ENCODE peak calls at places on chromosomes 2 and 18, in ten cellular contexts. D is endothelial cell of umbilical vein, M is heart left ventricle, G is body of pancreas, H is A549, P is breast epithelium, C is IMR-90, U is stomach, A is ovary, J is upper lobe of left lung. F is an unnamed sample.

GRCh38 chr2:170524828-170525565 is 190.1 kb upstream of the SP5 start:
- DNase-seq in A (no peak), J (no peak), U (no peak), C (peak; percentile 1), P (no peak), M (no peak), G (no peak), H (no peak), D (no peak), F (no peak)

GRCh38 chr2:220353897-220354296 is 726.5 kb downstream of the SLC4A3 start:
- DNase-seq in M (no peak), G (no peak), A (no peak), J (no peak), C (peak; percentile 54), D (no peak), H (no peak), P (no peak), U (no peak), F (no peak)

GRCh38 chr18:61127714-61128485 is 205.3 kb upstream of the CDH20 start:
- DNase-seq in C (no peak), H (no peak), G (no peak), J (no peak), P (no peak), M (no peak), D (no peak), U (no peak), A (no peak), F (no peak)

GRCh38 chr2:120495586-120495985 is 149.7 kb downstream of the INHBB start:
- DNase-seq in P (no peak), H (no peak), C (no peak), A (no peak), J (no peak), U (no peak), D (no peak), G (no peak), M (no peak), F (no peak)

GRCh38 chr2:20595439-20596192 is 55.3 kb downstream of the HS1BP3 start:
- DNase-seq in G (peak; percentile 17), D (peak; percentile 65), C (peak; percentile 60), H (no peak), J (peak; percentile 66), P (no peak), M (peak; percentile 36), U (peak; percentile 28), A (peak; percentile 25), F (peak; percentile 24)

GRCh38 chr2:105111365-105112150 is 73.7 kb downstream of the MRPS9 start:
- DNase-seq in A (no peak), U (no peak), D (no peak), C (no peak), J (no peak), P (no peak), G (no peak), H (no peak), M (no peak), F (no peak)

GRCh38 chr18:26549486-26550435 is 1.4 kb upstream of the KCTD1 start:
- DNase-seq in H (peak; percentile 72), J (peak; percentile 67), C (peak; percentile 38), M (peak; percentile 74), U (peak; percentile 66), A (peak; percentile 76), P (peak; percentile 36), D (peak; percentile 38), G (peak; percentile 57), F (peak; percentile 59)

GRCh38 chr2:105257981-105258380 is 16.4 kb downstream of the GPR45 start:
- DNase-seq in C (peak; percentile 48), H (no peak), U (no peak), D (no peak), A (no peak), J (no peak), M (no peak), G (no peak), P (no peak), F (no peak)

GRCh38 chr18:63307555-63308200 is 11.9 kb downstream of the BCL2 start:
- DNase-seq in P (no peak), U (no peak), C (no peak), H (no peak), A (no peak), G (no peak), D (no peak), J (no peak), M (no peak), F (no peak)

GRCh38 chr2:164430166-164430783 is 191.0 kb downstream of the GRB14 start:
- DNase-seq in G (peak; percentile 19), C (peak; percentile 38), A (no peak), D (peak; percentile 60), J (no peak), U (no peak), M (no peak), P (no peak), H (peak; percentile 41), F (no peak)

GRCh38 chr18:66640431-66640830 is 36.5 kb upstream of the CDH19 start:
- DNase-seq in H (peak; percentile 14), G (no peak), M (peak; percentile 40), J (peak; percentile 37), C (no peak), U (peak; percentile 28), P (no peak), A (no peak), D (peak; percentile 72), F (no peak)

DNA sequence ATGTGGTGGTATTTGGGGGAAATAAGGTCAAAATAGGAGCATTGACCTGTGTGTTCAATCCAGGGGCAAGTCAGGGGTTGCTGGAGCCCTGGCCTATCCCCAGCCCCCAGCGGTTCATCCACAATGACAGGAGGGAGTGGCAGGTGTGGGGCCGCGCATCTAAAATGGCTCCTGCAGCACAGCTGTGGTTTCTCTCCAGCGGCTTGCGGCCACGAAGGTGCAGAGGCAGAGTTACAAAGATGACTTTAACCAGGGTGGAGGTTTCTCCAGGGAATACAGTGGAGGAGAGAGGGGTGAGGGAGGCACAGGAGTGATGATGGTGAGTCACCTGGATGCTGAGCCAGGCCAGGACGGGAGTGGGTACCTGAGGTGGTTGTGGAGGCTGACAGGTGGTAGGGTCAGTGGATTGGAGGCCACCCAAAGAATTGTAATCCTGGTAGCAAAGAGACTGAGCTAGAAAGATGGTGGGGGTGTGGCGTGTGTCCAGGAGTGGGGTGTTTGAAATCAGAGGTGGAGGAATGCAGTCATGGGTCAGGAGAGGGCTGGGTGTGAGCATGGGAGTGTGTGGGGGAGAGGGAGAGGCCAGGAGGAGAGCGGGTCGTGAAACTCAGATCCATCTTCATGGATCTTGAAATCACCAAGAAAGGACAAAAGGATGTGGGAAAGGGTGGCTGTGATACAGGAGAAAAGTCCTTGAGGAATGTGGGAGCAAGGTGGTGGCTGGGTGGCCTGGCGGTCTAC is 83.2 kb downstream of the CTIF start:
- DNase-seq in C (peak; percentile 29), J (no peak), A (no peak), G (no peak), P (no peak), U (no peak), D (no peak), H (no peak), M (no peak), F (no peak)
- H3K27ac ChIP-seq in C (peak overlapping the region; percentile 98), J (no peak overlapping the region), A (no peak overlapping the region), G (no peak overlapping the region), P (peak overlapping the region; percentile 58), U (no peak overlapping the region), D (no peak overlapping the region), H (peak overlapping the region; percentile 87), M (no peak overlapping the region), F (peak overlapping the region; percentile 64)

DNA sequence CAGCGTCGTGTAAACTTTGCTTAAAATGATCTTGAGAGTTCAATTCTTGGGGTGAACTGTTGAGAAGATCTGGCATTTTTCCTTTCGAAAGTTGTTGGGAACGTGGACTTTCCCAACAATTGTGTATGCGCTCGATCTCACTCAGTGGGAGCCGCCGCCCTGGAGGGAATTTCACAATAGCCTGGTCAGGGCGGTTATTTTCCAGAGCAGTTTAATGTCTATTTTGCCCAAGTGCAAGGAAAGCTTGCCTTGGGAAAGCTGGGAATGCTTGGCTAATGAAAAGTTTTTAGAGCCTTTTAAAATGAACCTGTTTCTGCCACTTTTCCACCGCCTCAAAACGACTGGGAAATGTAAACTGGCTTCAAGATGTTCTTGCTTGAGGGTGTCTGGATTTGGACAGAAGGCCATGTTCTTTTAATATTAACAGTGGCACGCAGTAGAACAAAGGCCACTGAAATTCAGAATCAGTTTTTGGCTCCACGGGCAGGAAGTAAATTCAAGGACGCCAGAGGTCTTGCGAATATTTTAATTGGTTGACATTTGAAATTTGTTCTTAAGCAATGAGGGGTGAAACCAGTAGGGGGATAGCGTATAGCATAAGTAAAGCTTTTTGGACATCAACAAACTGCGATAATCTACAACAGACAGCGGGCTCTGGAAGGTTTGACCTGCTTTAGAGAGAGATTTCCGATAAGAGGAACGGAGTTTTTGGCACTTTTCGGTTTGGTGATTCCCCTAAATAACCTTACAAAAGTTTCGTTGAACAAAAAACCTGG is 1.2 kb downstream of the CFLAR start:
- DNase-seq in C (peak; percentile 86), P (peak; percentile 67), H (peak; percentile 88), J (peak; percentile 82), M (peak; percentile 71), G (peak; percentile 72), D (peak; percentile 94), A (no peak), U (peak; percentile 70), F (peak; percentile 72)
- TF ChIP-seq CTCF in C (peak; percentile 33), P (peak; percentile 37), H (peak; percentile 12), J (peak; percentile 74), M (peak; percentile 28), G (peak; percentile 18), D (peak; percentile 32), A (no peak), U (peak; percentile 35), F (peak; percentile 14)

GRCh38 chr2:219059725-219060682 is 717 bp downstream of the IHH start:
- DNase-seq in C (no peak), H (peak; percentile 5), M (no peak), U (peak; percentile 51), A (no peak), G (peak; percentile 33), D (no peak), P (no peak), J (no peak), F (no peak)

GRCh38 chr2:219059375-219059724 is 1.4 kb downstream of the IHH start:
- DNase-seq in J (no peak), M (no peak), H (no peak), A (no peak), C (no peak), D (no peak), P (no peak), U (no peak), G (no peak), F (no peak)

GRCh38 chr2:219057709-219058540 is 2.8 kb downstream of the IHH start:
- DNase-seq in J (peak; percentile 81), P (no peak), C (peak; percentile 56), D (peak; percentile 60), M (peak; percentile 78), A (peak; percentile 76), H (peak; percentile 60), G (peak; percentile 85), U (peak; percentile 87), F (peak; percentile 69)

GRCh38 chr2:219058541-219059374 is 2.0 kb downstream of the IHH start:
- DNase-seq in M (peak; percentile 44), J (peak; percentile 67), D (no peak), U (peak; percentile 94), P (no peak), A (no peak), G (peak; percentile 88), H (no peak), C (no peak), F (no peak)

GRCh38 chr2:219060821-219061791 is at the start of gene IHH:
- DNase-seq in G (peak; percentile 40), P (no peak), M (no peak), U (peak; percentile 79), A (no peak), C (no peak), H (peak; percentile 13), J (no peak), D (no peak), F (no peak)
- TF ChIP-seq POLR2A in G (no peak), P (no peak), M (no peak), U (no peak), A (no peak), C (no peak), H (no peak), J (peak; percentile 21), D (no peak), F (peak; percentile 52)

GRCh38 chr2:217166241-217166640 is 306.4 kb upstream of the TNP1 start:
- DNase-seq in H (peak; percentile 60), G (no peak), P (no peak), M (no peak), C (peak; percentile 73), U (no peak), A (no peak), D (peak; percentile 58), J (no peak), F (no peak)
- H3K27ac ChIP-seq in H (no peak overlapping the region), G (no peak overlapping the region), P (no peak overlapping the region), M (no peak overlapping the region), C (peak overlapping the region; percentile 65), U (no peak overlapping the region), A (no peak overlapping the region), D (no peak overlapping the region), J (no peak overlapping the region), F (no peak overlapping the region)

F was measured in uterus.